ENCODE peak calls at places on chromosomes 1 and 21, in four cellular contexts. J is esophagus squamous epithelium, F is hepatocyte, B is body of pancreas. A is an unnamed sample. For H3K4me1, the result is how much of the 10 kb centered on the place peaks cover.

GRCh38 chr1:159783724-159784123 is 3.0 kb downstream of the DUSP23 start:
- DNase-seq in J (no peak), F (no peak), B (no peak), A (no peak)

GRCh38 chr1:186404454-186405051 is 28.9 kb downstream of the ODR4 start:
- DNase-seq in J (no peak), F (peak), B (no peak), A (no peak)

GRCh38 chr1:21064057-21064456 is 112.6 kb downstream of the EIF4G3 start:
- DNase-seq in J (no peak), F (no peak), B (no peak), A (no peak)

GRCh38 chr1:185341196-185341781 is 24.2 kb upstream of the IVNS1ABP start:
- DNase-seq in J (no peak), F (no peak), B (no peak), A (no peak)

GRCh38 chr1:204577794-204578478 is 61.7 kb downstream of the MDM4 start:
- DNase-seq in J (no peak), F (no peak), B (no peak), A (no peak)

GRCh38 chr1:213457733-213458132 is 406.7 kb downstream of the RPS6KC1 start:
- DNase-seq in J (no peak), F (no peak), B (no peak), A (no peak)

GRCh38 chr1:170182442-170182841 is 36.7 kb downstream of the NTMT2 start:
- DNase-seq in J (no peak), F (no peak), B (no peak), A (no peak)

GRCh38 chr1:151491641-151492040 is 19.5 kb upstream of the CGN start:
- DNase-seq in J (no peak), F (no peak), B (no peak), A (no peak)

GRCh38 chr1:91700771-91701493 is 185.0 kb downstream of the TGFBR3 start:
- DNase-seq in J (no peak), F (no peak), B (no peak), A (no peak)

GRCh38 chr1:15953791-15954201 is 22.1 kb downstream of the ZBTB17 start:
- DNase-seq in J (no peak), F (no peak), B (no peak), A (peak)

GRCh38 chr1:24427469-24427862 is 11.9 kb downstream of the NIPAL3 start:
- DNase-seq in J (no peak), F (no peak), B (no peak), A (no peak)

GRCh38 chr1:7847599-7847998 is 5.3 kb downstream of the UTS2 start:
- DNase-seq in J (no peak), F (no peak), B (no peak), A (no peak)

GRCh38 chr1:177959793-177960515 is 9.9 kb downstream of the SEC16B start:
- DNase-seq in J (no peak), F (peak), B (no peak), A (no peak)

GRCh38 chr1:39481289-39481688 is 10.1 kb upstream of the BMP8A start:
- DNase-seq in J (no peak), F (no peak), B (no peak), A (no peak)

GRCh38 chr1:85617582-85618237 is 37.1 kb downstream of the CCN1 start:
- DNase-seq in J (no peak), F (no peak), B (no peak), A (no peak)

GRCh38 chr1:8669608-8670335 is 147.7 kb downstream of the RERE start:
- DNase-seq in J (no peak), F (no peak), B (no peak), A (no peak)

GRCh38 chr1:208054885-208055507 is 144.1 kb upstream of the CD34 start:
- DNase-seq in J (no peak), F (no peak), B (no peak), A (no peak)

GRCh38 chr1:172359531-172359991 is 60.9 kb upstream of the C1orf105 start:
- DNase-seq in J (no peak), F (peak), B (peak), A (no peak)

GRCh38 chr1:107551491-107551890 is 410.7 kb downstream of the NTNG1 start:
- DNase-seq in J (no peak), F (no peak), B (no peak), A (no peak)

GRCh38 chr1:41752514-41753170 is 166.1 kb downstream of the HIVEP3 start:
- DNase-seq in J (no peak), F (no peak), B (no peak), A (no peak)

GRCh38 chr1:73044241-73044640 is 761.9 kb upstream of the NEGR1 start:
- DNase-seq in J (no peak), F (peak), B (peak), A (peak)

GRCh38 chr1:169886931-169887330 is 6.8 kb downstream of the SCYL3 start:
- DNase-seq in J (no peak), F (no peak), B (no peak), A (no peak)

GRCh38 chr1:1577367-1578011 is 2.8 kb upstream of the SSU72 start:
- DNase-seq in J (no peak), F (no peak), B (no peak), A (no peak)

GRCh38 chr1:164644774-164645634 is 86.0 kb downstream of the PBX1 start:
- DNase-seq in J (no peak), F (no peak), B (no peak), A (peak)

GRCh38 chr1:117368116-117369108 is 1.2 kb downstream of the MAN1A2 start:
- DNase-seq in J (no peak), F (peak), B (peak), A (peak)

DNA sequence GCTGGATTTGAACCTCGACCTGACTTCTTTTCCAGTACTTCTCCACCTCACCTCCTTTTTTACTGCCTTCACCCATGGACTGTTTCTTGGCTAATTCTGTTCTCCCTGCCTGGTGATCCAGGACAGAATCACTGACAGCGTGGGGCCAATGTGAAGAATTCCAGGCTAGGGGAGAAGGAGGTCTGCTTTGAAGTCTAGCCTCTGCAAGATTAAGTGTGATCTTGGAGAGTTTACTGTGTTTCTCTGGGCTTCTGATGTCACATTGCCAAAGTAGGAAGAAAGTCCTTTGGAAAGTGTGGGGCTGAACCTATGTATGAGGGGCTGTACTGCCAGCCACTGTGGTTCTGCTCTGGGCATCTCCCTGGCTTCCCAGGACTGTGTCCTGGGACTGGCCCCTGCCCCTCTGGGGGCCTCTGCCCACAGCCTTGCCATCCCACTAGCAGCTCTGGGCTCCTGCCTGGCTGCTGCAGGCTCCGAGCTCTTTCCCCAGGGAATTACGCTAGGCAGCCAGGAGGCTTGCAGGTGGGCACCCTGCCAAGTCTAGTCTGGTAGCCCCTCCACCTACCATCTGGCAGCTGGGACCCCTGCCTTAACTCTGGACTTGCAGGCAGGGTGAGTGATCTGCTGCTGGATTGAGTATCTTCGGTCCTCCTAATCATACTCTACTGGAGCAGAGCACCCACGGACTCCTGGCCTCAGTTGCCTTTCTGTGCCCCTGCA is 52.2 kb downstream of the YARS1 start:
- DNase-seq in J (no peak), F (no peak), B (no peak), A (no peak)
- H3K4me1 ChIP-seq in J (half or more), F (half or more), B (half or more), A (under half)

DNA sequence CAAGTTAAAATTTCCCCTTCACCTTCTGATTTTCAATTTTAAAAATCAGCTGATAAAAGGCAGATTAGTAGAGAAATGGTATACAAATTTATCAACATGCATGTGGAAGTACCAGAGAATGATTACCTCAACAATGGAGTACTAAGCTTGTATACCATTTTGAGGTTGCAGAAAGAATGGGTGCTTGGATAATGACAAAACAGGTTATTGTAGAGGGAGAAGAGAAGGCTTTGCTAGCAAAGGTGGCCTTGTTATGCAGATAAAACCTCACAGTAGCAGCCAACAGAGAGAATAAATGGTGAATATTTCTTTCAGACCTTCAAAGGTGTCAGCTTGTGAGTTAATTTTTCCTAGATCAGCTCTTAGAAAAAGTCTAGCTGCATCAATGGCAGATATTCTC is 1174.9 kb upstream of the ADGRL4 start:
- DNase-seq in J (no peak), F (no peak), B (no peak), A (no peak)
- H3K4me3 ChIP-seq in J (no peak), F (no peak), B (no peak), A (no peak)

DNA sequence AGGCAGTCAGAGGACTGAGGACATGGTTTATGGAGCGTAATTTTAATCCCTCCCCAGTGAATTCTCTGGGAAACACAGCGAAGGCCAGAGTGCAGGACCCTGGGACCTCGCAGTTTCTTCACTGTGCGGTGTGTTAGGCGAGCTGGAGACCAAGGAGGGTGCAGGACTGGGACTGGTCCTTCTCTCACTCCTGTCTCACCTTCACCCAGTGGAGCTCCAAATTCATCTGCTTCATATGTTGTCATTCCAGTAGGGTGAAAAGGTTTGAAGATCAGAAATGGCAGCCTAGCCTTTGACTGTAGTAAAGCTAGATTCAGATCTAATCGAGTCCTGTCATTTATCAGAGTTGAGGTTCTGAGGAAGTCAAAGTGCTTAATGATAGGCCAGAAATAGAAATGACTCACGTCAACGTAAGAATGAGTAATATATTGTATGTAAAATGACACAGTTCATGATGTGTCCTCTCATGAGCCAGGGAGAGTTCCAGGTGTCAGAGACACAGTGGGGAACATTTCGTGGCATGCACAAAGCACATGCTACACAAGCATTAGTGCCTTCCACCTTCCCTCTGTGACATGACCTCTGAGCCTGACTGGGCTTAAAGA is 647.5 kb downstream of the SMYD3 start:
- DNase-seq in J (no peak), F (no peak), B (no peak), A (no peak)
- H3K27ac ChIP-seq in J (no peak), F (peak), B (no peak), A (no peak)

GRCh38 chr1:201274616-201275265 is 8.6 kb upstream of the PKP1 start:
- DNase-seq in J (no peak), F (no peak), B (no peak), A (no peak)
- H3K4me1 ChIP-seq in J (under half), F (under half), B (under half), A (under half)

GRCh38 chr21:37208056-37208705 is 59.0 kb downstream of the VPS26C start:
- DNase-seq in J (no peak), F (no peak), B (peak), A (peak)

GRCh38 chr21:37206531-37206930 is 60.6 kb downstream of the VPS26C start:
- DNase-seq in J (no peak), F (no peak), B (no peak), A (no peak)

GRCh38 chr21:37208741-37209225 is 58.4 kb downstream of the VPS26C start:
- DNase-seq in J (no peak), F (no peak), B (peak), A (no peak)

GRCh38 chr21:37210017-37210593 is 57.0 kb downstream of the VPS26C start:
- DNase-seq in J (no peak), F (no peak), B (no peak), A (no peak)

GRCh38 chr21:37207441-37208009 is 59.6 kb downstream of the VPS26C start:
- DNase-seq in J (no peak), F (no peak), B (peak), A (peak)
- H3K4me3 ChIP-seq in J (no peak), F (no peak), B (no peak), A (peak)

GRCh38 chr1:109263597-109264378 is 14.4 kb downstream of the CELSR2 start:
- DNase-seq in J (peak), F (peak), B (peak), A (peak)
- H3K27ac ChIP-seq in J (peak), F (no peak), B (no peak), A (no peak)

DNA sequence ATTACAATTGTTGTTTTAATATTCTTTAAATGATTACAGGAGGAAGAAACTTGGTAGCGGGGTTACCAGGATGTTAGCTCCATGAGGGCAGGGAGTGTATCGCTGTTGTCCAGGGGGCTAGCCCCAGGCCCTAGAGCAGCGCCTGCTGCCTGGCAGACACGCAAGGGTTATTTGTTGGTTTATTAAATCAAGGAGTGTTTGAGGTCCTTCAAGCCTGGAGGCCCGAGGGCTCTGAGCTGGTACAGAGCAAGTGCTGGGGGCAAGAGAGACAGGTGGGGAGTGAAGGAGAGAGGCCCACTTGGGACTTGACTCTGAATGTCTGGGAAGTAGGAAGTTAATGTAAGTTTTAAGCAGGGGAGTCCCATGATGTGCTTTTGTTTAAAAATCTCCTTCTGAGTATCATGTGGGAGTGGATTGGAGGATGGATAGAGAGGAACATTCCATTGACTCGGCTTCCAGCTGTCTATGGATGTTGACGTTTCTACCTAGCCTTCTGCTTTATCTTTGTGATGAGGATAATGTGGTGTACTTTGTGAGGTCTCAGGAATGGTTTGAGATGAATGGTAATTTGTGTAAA is 8.7 kb downstream of the ITSN1 start:
- DNase-seq in J (no peak), F (no peak), B (no peak), A (peak)
- H3K4me1 ChIP-seq in J (under half), F (under half), B (under half), A (under half)

GRCh38 chr1:193113258-193113991 is 8.2 kb upstream of the GLRX2 start:
- DNase-seq in J (no peak), F (no peak), B (no peak), A (no peak)
- H3K4me3 ChIP-seq in J (no peak), F (no peak), B (no peak), A (no peak)